ENCODE peak calls at places on chromosomes 2 and 18, in eight cellular contexts. F, S, H, Q, X, L, T and K are unnamed samples.

GRCh38 chr2:228771306-228771705 is 499.8 kb downstream of the PID1 start:
- DNase-seq in F (no peak), S (no peak), H (no peak), Q (no peak), X (no peak), L (no peak), T (no peak), K (no peak)

GRCh38 chr18:25109484-25109883 is 242.5 kb downstream of the ZNF521 start:
- DNase-seq in F (no peak), S (no peak), H (no peak), Q (no peak), X (no peak), L (no peak), T (no peak), K (no peak)

GRCh38 chr2:214127178-214127970 is 283.5 kb upstream of the VWC2L start:
- DNase-seq in F (no peak), S (no peak), H (no peak), Q (no peak), X (no peak), L (no peak), T (no peak), K (no peak)

GRCh38 chr2:129936334-129936934 is 43.0 kb upstream of the RAB6C start:
- DNase-seq in F (no peak), S (peak), H (peak), Q (peak), X (no peak), L (no peak), T (peak), K (no peak)

GRCh38 chr2:27653397-27653796 is 10.0 kb downstream of the SUPT7L start:
- DNase-seq in F (no peak), S (no peak), H (no peak), Q (no peak), X (no peak), L (no peak), T (no peak), K (no peak)

GRCh38 chr2:85734015-85734414 is 19.8 kb upstream of the ATOH8 start:
- DNase-seq in F (no peak), S (no peak), H (no peak), Q (no peak), X (peak), L (no peak), T (no peak), K (no peak)

GRCh38 chr2:164757934-164758695 is 83.5 kb downstream of the COBLL1 start:
- DNase-seq in F (no peak), S (no peak), H (no peak), Q (no peak), X (no peak), L (no peak), T (no peak), K (no peak)

GRCh38 chr2:25042321-25043240 is 705 bp downstream of the EFR3B start:
- DNase-seq in F (peak), S (peak), H (no peak), Q (no peak), X (peak), L (no peak), T (peak), K (peak)

GRCh38 chr18:29271496-29271895 is 1094.6 kb upstream of the CDH2 start:
- DNase-seq in F (no peak), S (no peak), H (no peak), Q (no peak), X (no peak), L (no peak), T (no peak), K (no peak)

GRCh38 chr2:235432741-235433520 is 60.9 kb upstream of the AGAP1 start:
- DNase-seq in F (no peak), S (no peak), H (no peak), Q (no peak), X (no peak), L (no peak), T (no peak), K (no peak)

GRCh38 chr2:71609441-71609840 is 156.1 kb downstream of the DYSF start:
- DNase-seq in F (no peak), S (no peak), H (no peak), Q (no peak), X (no peak), L (no peak), T (no peak), K (no peak)

GRCh38 chr18:48171490-48172188 is 237.5 kb downstream of the ZBTB7C start:
- DNase-seq in F (no peak), S (no peak), H (no peak), Q (no peak), X (no peak), L (no peak), T (no peak), K (no peak)

GRCh38 chr2:10028988-10029874 is 14.1 kb upstream of the KLF11 start:
- DNase-seq in F (peak), S (no peak), H (no peak), Q (peak), X (peak), L (no peak), T (peak), K (no peak)

GRCh38 chr2:191272064-191272463 is 26.9 kb downstream of the MYO1B start:
- DNase-seq in F (no peak), S (no peak), H (no peak), Q (no peak), X (no peak), L (no peak), T (no peak), K (no peak)

GRCh38 chr2:225270861-225271260 is 128.6 kb upstream of the NYAP2 start:
- DNase-seq in F (peak), S (peak), H (no peak), Q (peak), X (no peak), L (no peak), T (no peak), K (no peak)

GRCh38 chr2:238594796-238595749 is 168.3 kb downstream of the ASB1 start:
- DNase-seq in F (no peak), S (no peak), H (no peak), Q (no peak), X (no peak), L (no peak), T (no peak), K (no peak)

GRCh38 chr2:215870986-215871385 is 142.4 kb downstream of the MREG start:
- DNase-seq in F (no peak), S (peak), H (no peak), Q (no peak), X (no peak), L (no peak), T (no peak), K (no peak)

GRCh38 chr2:162258686-162259085 is 15.4 kb upstream of the FAP start:
- DNase-seq in F (no peak), S (no peak), H (no peak), Q (no peak), X (no peak), L (no peak), T (no peak), K (no peak)

GRCh38 chr2:47653909-47654789 is 128.8 kb upstream of the MSH6 start:
- DNase-seq in F (no peak), S (peak), H (peak), Q (no peak), X (no peak), L (no peak), T (peak), K (no peak)

GRCh38 chr18:45237639-45238038 is 377.6 kb upstream of the SLC14A2 start:
- DNase-seq in F (no peak), S (no peak), H (no peak), Q (no peak), X (no peak), L (no peak), T (no peak), K (no peak)

GRCh38 chr2:96773922-96774321 is 13.2 kb downstream of the CNNM4 start:
- DNase-seq in F (no peak), S (no peak), H (no peak), Q (peak), X (no peak), L (no peak), T (no peak), K (no peak)

GRCh38 chr2:85248741-85249524 is 78.9 kb downstream of the TGOLN2 start:
- DNase-seq in F (no peak), S (no peak), H (no peak), Q (no peak), X (peak), L (peak), T (peak), K (no peak)

GRCh38 chr18:70491734-70492348 is 203.0 kb downstream of the SOCS6 start:
- DNase-seq in F (peak), S (peak), H (peak), Q (no peak), X (no peak), L (peak), T (peak), K (peak)

GRCh38 chr18:10715791-10716190 is 190.0 kb downstream of the NAPG start:
- DNase-seq in F (no peak), S (no peak), H (no peak), Q (no peak), X (no peak), L (no peak), T (no peak), K (no peak)

GRCh38 chr2:120875431-120875830 is 139.8 kb downstream of the GLI2 start:
- DNase-seq in F (no peak), S (no peak), H (no peak), Q (no peak), X (no peak), L (no peak), T (no peak), K (no peak)

GRCh38 chr18:63178526-63178880 is 141.1 kb downstream of the BCL2 start:
- DNase-seq in F (no peak), S (no peak), H (no peak), Q (no peak), X (peak), L (no peak), T (peak), K (no peak)

GRCh38 chr2:71060871-71061270 is 7.6 kb upstream of the NAGK start:
- DNase-seq in F (peak), S (no peak), H (no peak), Q (no peak), X (no peak), L (no peak), T (no peak), K (no peak)

GRCh38 chr2:66528974-66529724 is 94.2 kb downstream of the MEIS1 start:
- DNase-seq in F (no peak), S (no peak), H (no peak), Q (no peak), X (no peak), L (no peak), T (no peak), K (no peak)

GRCh38 chr18:5146093-5146492 is 51.0 kb downstream of the AKAIN1 start:
- DNase-seq in F (no peak), S (no peak), H (no peak), Q (no peak), X (no peak), L (no peak), T (no peak), K (no peak)

GRCh38 chr18:5144629-5145028 is 52.4 kb downstream of the AKAIN1 start:
- DNase-seq in F (no peak), S (no peak), H (no peak), Q (no peak), X (no peak), L (no peak), T (no peak), K (no peak)

GRCh38 chr18:5145168-5145857 is 51.7 kb downstream of the AKAIN1 start:
- DNase-seq in F (no peak), S (no peak), H (no peak), Q (no peak), X (no peak), L (no peak), T (no peak), K (no peak)

GRCh38 chr18:5142131-5142530 is 54.9 kb downstream of the AKAIN1 start:
- DNase-seq in F (no peak), S (no peak), H (no peak), Q (no peak), X (no peak), L (no peak), T (no peak), K (no peak)

DNA sequence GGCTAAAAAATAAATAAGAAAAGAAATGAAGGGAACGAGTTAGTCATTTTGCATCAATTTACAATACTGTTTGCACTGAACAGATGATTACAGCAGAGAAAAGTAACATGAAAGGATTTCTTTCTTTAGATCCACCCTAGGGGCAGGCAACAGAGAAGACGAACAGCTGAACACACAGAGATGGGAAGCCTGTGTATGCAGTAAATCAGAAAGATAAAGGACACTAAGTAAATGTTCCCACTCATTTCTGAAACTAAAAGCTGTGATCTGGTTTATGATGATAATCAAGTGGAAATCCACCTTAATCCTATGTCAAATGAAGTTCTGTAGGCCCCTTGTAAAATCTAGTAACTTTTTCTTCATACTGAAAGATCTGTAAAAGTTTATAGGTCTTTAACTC is 54.2 kb downstream of the AKAIN1 start:
- DNase-seq in F (no peak), S (no peak), H (no peak), Q (no peak), X (no peak), L (no peak), T (no peak), K (no peak)
- TF ChIP-seq CTCF in F (no peak), S (no peak), H (no peak), Q (no peak), X (no peak), L (no peak), T (no peak), K (no peak)

DNA sequence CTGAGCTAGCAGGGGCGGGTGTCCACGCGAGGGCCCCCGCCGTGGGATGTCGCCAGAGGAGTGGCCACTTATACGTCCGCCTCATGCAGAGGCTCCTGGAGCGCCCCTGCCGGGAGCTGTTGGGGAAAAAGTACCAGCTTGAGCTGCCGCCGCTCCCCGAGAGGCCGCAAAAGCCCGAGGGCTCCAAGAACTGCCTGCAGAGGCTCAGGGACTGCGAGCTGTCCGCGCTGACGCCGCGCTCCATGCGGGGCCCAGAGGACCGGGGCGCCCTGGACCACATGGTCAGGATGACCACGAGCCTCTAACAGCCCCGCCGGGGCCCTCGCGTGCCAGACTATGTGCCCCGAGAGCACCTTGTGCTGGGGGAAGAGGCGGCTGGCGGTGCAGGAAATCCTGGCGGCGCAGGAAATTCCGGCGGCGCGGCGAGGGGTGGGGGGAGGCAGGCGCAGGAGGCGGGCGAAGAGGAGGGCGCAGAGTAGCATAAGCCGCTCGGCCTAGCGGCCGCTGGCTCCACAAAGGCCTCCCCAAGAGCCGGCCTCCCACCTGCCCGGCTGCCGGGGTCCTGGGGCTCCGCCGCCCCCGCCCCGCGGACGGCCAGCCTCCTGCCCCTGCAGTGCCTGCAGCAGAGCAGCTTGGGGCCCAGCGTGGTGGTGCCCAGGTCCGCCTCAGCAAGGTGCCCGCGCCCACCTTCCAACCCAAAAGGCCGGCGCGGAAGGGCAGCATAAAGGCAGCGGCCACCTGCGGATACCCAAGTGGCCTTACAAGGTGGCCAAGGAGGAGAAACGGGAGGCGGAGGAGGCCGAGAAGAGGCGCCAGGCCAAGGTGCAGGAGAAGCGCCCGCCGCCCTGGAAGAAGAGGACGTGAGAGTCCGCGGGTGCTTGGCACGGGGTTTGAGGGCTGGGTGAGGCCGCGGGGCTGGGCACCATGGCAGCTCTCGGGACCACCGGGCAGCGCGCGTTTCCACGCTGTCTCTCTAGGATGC is 42.1 kb upstream of the TRIM43B start:
- DNase-seq in F (peak), S (peak), H (no peak), Q (peak), X (peak), L (no peak), T (peak), K (peak)
- TF ChIP-seq CTCF in F (peak), S (peak), H (no peak), Q (no peak), X (peak), L (peak), T (peak), K (peak)

DNA sequence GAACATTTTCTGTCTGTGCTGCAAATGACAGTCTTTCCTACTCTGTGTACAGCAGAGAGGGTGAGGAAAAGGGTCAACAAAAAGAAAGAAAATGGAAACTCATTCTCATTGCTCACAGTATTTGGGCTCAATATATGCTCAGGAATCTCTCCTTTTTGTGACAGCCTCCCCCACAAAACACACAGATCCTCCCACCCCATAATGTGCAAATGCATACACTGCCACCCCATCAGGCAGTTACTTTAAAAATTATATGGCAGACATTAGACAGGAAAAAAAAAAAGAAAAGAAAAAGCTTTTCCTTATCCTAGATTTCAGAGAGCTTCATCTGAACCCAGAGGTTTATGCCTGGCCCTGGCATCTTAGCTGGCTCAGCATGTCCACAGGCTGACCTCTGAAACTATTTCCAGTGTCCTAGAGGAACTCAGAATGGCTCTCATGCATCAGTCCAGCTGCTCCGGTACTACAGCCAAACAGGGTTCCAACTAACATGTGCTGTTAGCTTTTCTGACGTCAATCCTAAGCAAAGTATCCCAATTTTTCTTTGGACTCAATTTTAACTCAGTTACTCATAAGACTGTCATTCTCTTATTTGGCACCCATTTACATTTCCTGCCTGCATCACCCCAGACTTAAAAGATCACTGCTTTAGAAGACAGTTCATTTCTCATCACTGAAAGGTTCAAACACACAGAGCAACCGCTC is 105.9 kb downstream of the RBMS1 start:
- DNase-seq in F (no peak), S (no peak), H (no peak), Q (no peak), X (peak), L (no peak), T (peak), K (no peak)
- TF ChIP-seq CTCF in F (no peak), S (no peak), H (no peak), Q (no peak), X (no peak), L (no peak), T (no peak), K (no peak)

DNA sequence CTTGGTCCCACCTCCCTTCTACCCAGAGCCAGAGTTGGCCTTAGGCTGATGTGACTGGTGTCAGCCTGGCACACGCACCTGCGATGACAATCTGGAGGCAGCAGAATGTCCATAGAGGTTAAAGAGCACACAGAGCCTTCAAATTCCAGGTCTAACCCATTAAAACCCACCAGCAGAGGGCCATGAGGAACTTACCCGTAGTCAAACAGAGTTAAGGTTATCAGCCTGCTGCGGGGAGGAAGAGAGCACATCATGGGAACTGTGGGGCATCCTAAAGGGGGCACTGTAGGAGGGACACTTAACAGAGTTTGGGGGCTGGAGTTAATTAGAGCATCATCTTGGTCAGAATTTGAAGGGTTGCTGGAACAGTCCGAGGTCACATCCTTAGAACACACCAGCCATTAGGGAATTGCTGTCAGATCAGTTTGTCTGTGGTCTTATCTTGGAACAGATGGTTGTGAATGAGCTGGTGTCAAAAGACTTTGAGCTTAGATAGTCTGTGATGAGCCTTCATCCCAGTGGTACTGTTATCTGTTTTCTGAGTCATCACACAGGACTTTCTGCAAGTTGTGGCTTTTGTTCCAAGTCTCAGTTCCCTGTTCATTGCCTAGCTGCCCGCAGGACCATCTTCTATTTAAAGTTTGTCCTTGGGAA is 248.6 kb downstream of the LOXHD1 start:
- DNase-seq in F (no peak), S (no peak), H (no peak), Q (no peak), X (no peak), L (no peak), T (no peak), K (no peak)
- TF ChIP-seq CTCF in F (no peak), S (no peak), H (peak), Q (no peak), X (peak), L (no peak), T (no peak), K (peak)